ENCODE peak calls at places on chromosomes 5 and 9, in four cellular contexts. C is progenitor cell of endocrine pancreas, T is AG09319, G is fibroblast of the aortic adventitia. J is an unnamed sample.

GRCh38 chr5:71621268-71621667 is 34.1 kb downstream of the MCCC2 start:
- DNase-seq in T (no peak), C (no peak), G (no peak), J (peak)

GRCh38 chr5:56839062-56839461 is 23.7 kb downstream of the MAP3K1 start:
- DNase-seq in C (no peak), T (no peak), G (no peak), J (no peak)

GRCh38 chr9:116157436-116158138 is 4.0 kb downstream of the PAPPA start:
- DNase-seq in T (no peak), G (peak), C (no peak), J (no peak)

GRCh38 chr5:174918655-174919054 is 194.3 kb downstream of the MSX2 start:
- DNase-seq in C (no peak), T (no peak), G (no peak), J (no peak)

GRCh38 chr5:61477788-61478187 is 145.7 kb downstream of the ZSWIM6 start:
- DNase-seq in T (no peak), G (no peak), C (no peak), J (no peak)

GRCh38 chr9:134670042-134670525 is 28.5 kb downstream of the COL5A1 start:
- DNase-seq in C (no peak), G (peak), T (peak), J (no peak)

GRCh38 chr5:169200086-169200778 is 100.7 kb downstream of the SLIT3 start:
- DNase-seq in C (no peak), T (no peak), G (no peak), J (no peak)

GRCh38 chr5:34843482-34843881 is 4.5 kb downstream of the TTC23L start:
- DNase-seq in G (peak), C (no peak), T (no peak), J (no peak)

GRCh38 chr9:4510546-4511322 is 20.5 kb downstream of the SLC1A1 start:
- DNase-seq in G (no peak), C (no peak), T (no peak), J (peak)

GRCh38 chr9:124718928-124719327 is 52.2 kb downstream of the NR6A1 start:
- DNase-seq in C (no peak), G (no peak), T (no peak), J (no peak)

GRCh38 chr5:64592942-64593341 is 87.1 kb downstream of the RGS7BP start:
- DNase-seq in T (no peak), C (no peak), G (no peak), J (no peak)

GRCh38 chr5:172091956-172092732 is 85.7 kb upstream of the FBXW11 start:
- DNase-seq in T (no peak), C (no peak), G (no peak), J (no peak)

GRCh38 chr5:76926329-76927105 is 26.3 kb upstream of the CRHBP start:
- DNase-seq in G (no peak), T (no peak), C (no peak), J (no peak)

GRCh38 chr5:33258553-33258952 is 182.2 kb upstream of the TARS1 start:
- DNase-seq in G (peak), T (no peak), C (no peak), J (no peak)

GRCh38 chr5:71810456-71811181 is 91.5 kb downstream of the CARTPT start:
- DNase-seq in T (no peak), G (no peak), C (no peak), J (no peak)

GRCh38 chr5:41312478-41313060 is 99.2 kb upstream of the C6 start:
- DNase-seq in G (no peak), T (no peak), C (no peak), J (no peak)

GRCh38 chr9:7316967-7317366 is 482.6 kb downstream of the DMAC1 start:
- DNase-seq in C (no peak), T (no peak), G (no peak), J (no peak)

GRCh38 chr5:144332265-144332664 is 161.6 kb downstream of the KCTD16 start:
- DNase-seq in C (no peak), G (no peak), T (no peak), J (peak)

GRCh38 chr9:71680189-71680983 is 87.9 kb downstream of the CEMIP2 start:
- DNase-seq in C (no peak), G (peak), T (no peak), J (no peak)

GRCh38 chr5:42301349-42301748 is 121.9 kb upstream of the GHR start:
- DNase-seq in G (peak), T (no peak), C (no peak), J (no peak)

GRCh38 chr5:52491071-52491828 is 296.5 kb upstream of the ITGA1 start:
- DNase-seq in T (no peak), G (no peak), C (no peak), J (no peak)

GRCh38 chr5:32541241-32541640 is 44.1 kb upstream of the SUB1 start:
- DNase-seq in G (peak), T (no peak), C (no peak), J (no peak)

GRCh38 chr5:102090770-102091169 is 205.3 kb downstream of the SLCO4C1 start:
- DNase-seq in T (no peak), C (peak), G (peak), J (peak)

GRCh38 chr5:83313431-83313830 is 158.1 kb upstream of the VCAN start:
- DNase-seq in T (no peak), C (no peak), G (peak), J (no peak)

GRCh38 chr5:9421823-9422354 is 124.0 kb downstream of the SEMA5A start:
- DNase-seq in G (no peak), T (no peak), C (no peak), J (no peak)

GRCh38 chr9:110047955-110048472 is 159.9 kb downstream of the C9orf152 start:
- DNase-seq in C (peak), G (no peak), T (no peak), J (no peak)

GRCh38 chr9:21357479-21358290 is 7.0 kb upstream of the IFNA6 start:
- DNase-seq in T (no peak), G (peak), C (no peak), J (no peak)

GRCh38 chr5:148443998-148444397 is 60.2 kb downstream of the FBXO38 start:
- DNase-seq in C (peak), T (peak), G (peak), J (peak)

GRCh38 chr9:107976767-107977166 is 487.2 kb upstream of the KLF4 start:
- DNase-seq in T (no peak), C (no peak), G (peak), J (no peak)

GRCh38 chr5:139481122-139481533 is 1.4 kb downstream of the STING1 start:
- DNase-seq in T (no peak), C (no peak), G (peak), J (no peak)

GRCh38 chr5:171863928-171864327 is 78.3 kb downstream of the SMIM23 start:
- DNase-seq in T (no peak), C (no peak), G (peak), J (no peak)

GRCh38 chr9:26770821-26771220 is 121.8 kb downstream of the CAAP1 start:
- DNase-seq in T (no peak), C (no peak), G (peak), J (no peak)

GRCh38 chr5:93395010-93395409 is 186.0 kb downstream of the NR2F1-AS1 start:
- DNase-seq in G (no peak), C (no peak), T (no peak), J (no peak)

GRCh38 chr5:76402251-76402879 is 720 bp upstream of the IQGAP2 start:
- DNase-seq in C (peak), G (no peak), T (no peak), J (peak)

GRCh38 chr9:96048954-96049831 is 173.7 kb downstream of the ERCC6L2 start:
- DNase-seq in C (no peak), G (no peak), T (no peak), J (no peak)

GRCh38 chr5:105508519-105508918 is 1945.9 kb upstream of the NUDT12 start:
- DNase-seq in G (no peak), T (no peak), C (no peak), J (no peak)

GRCh38 chr5:138974227-138975063 is 99.3 kb upstream of the LRRTM2 start:
- DNase-seq in C (no peak), T (no peak), G (peak), J (no peak)

GRCh38 chr5:62627121-62627520 is 48.5 kb downstream of the LRRC70 start:
- DNase-seq in G (no peak), C (no peak), T (no peak), J (no peak)

GRCh38 chr5:26828294-26828693 is 210.1 kb downstream of the CDH9 start:
- DNase-seq in C (no peak), T (no peak), G (no peak), J (no peak)

DNA sequence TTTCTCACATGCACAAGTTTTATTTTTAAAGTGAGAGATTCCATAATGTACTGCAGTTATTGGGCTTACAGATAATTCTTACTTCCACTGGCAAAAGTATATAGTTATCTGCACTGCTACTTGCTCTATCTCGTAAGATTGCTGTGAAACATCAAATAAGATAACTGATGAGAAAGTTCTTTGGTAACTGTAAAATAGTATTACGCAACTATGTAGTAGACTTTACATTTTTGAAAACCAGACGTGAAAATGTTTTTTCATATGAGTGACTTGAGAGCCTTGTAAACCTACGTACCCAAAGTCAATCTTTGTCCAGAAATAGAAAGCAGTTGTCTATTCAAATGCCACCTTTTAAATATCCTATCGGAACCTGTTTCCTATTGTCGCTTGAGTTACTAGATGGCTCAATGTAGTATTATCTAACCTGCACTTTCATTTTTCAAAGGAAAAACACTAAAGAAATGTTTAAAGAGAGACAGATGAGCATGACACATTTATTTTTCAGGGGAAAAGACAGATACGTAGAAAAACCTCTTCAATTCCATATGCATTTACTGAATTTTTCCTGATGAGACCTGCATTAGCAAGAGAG is 1.6 kb downstream of the FNIP1 start:
- DNase-seq in T (no peak), G (peak), C (no peak), J (no peak)
- TF ChIP-seq CTCF in T (no peak), G (no peak), C (no peak), J (no peak)

GRCh38 chr9:30065888-30066287 is 2318.6 kb upstream of the ACO1 start:
- DNase-seq in G (no peak), C (no peak), T (no peak), J (peak)
- TF ChIP-seq CTCF in G (no peak), C (peak), T (no peak), J (peak)

GRCh38 chr5:66238435-66238834 is 94.3 kb downstream of the SREK1 start:
- DNase-seq in T (no peak), C (no peak), G (no peak), J (no peak)

GRCh38 chr5:66242050-66242449 is 98.0 kb downstream of the SREK1 start:
- DNase-seq in T (no peak), G (no peak), C (no peak), J (no peak)

GRCh38 chr5:66241136-66241825 is 97.2 kb downstream of the SREK1 start:
- DNase-seq in G (no peak), T (no peak), C (no peak), J (no peak)

GRCh38 chr5:66234241-66234640 is 90.1 kb downstream of the SREK1 start:
- DNase-seq in C (no peak), G (no peak), T (no peak), J (no peak)

DNA sequence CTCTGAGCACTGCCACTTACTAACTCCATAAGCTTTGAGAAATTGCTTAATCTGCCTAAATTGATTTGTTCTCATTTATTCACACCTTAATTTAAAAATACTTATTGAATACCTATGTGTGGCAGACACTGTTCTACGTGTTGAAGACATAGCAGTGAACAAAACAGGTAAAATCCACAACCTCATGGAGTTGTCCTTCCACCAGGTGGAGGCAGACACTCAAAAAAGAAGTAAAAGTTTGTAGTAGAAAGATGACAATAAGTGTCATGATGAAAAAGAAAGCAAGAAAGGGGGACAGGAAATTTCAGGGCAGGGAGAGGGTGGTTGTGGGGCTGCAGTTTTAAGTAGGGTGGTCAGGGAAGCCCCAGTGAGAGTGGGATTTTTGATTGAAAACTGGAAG is 94.9 kb downstream of the SREK1 start:
- DNase-seq in G (no peak), C (no peak), T (no peak), J (no peak)
- TF ChIP-seq CTCF in G (no peak), C (peak), T (no peak), J (no peak)

GRCh38 chr9:126504977-126505455 is 108.7 kb upstream of the LMX1B start:
- DNase-seq in T (no peak), G (no peak), C (no peak), J (no peak)
- TF ChIP-seq CTCF in T (no peak), G (no peak), C (no peak), J (no peak)

GRCh38 chr5:135177591-135177990 is 143.6 kb upstream of the PITX1 start:
- DNase-seq in T (no peak), G (no peak), C (no peak), J (no peak)

GRCh38 chr5:135173662-135174290 is 139.7 kb upstream of the PITX1 start:
- DNase-seq in G (no peak), T (no peak), C (no peak), J (no peak)

GRCh38 chr5:135176991-135177390 is 143.0 kb upstream of the PITX1 start:
- DNase-seq in C (no peak), G (no peak), T (no peak), J (no peak)

GRCh38 chr5:135172718-135173117 is 138.7 kb upstream of the PITX1 start:
- DNase-seq in G (no peak), C (no peak), T (no peak), J (no peak)

DNA sequence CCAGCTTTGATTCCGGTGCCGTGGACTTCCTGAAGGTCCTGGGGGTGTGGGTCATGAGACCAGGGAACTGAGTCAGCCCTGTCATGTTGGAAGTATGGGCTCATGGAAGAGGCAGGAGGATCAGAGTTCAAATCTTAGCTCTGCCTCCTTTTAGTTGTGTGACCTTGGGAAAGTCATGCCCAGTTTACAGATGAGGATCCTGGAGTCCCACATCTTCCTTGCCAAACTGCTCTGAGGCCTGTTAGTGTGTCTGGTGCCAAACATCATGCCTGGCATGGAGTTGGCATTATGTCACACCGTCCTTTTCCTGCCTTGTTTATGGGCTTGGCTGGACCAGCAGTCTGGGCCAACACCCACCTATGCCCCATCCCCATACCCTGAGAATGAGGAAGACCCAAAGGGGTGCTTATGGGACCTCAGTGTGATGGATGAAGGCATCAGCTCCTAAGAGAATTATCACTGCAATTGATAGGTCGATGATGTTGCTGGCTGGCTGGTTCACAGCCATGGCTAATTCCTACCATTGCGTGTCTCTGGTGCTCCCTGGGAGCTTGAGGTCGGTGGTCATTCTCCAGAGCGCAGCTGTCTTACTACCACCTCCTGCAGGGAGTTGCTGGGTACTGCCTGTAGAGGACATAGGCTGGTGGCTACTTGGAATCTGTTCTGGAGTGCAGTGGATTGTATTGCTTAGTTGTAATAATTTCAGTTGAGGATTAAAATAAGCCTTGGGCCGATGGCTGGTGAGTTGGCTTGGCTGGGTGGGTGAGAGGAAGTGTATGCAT is 140.5 kb upstream of the PITX1 start:
- DNase-seq in C (no peak), T (no peak), G (no peak), J (no peak)
- TF ChIP-seq CTCF in C (no peak), T (no peak), G (peak), J (no peak)

GRCh38 chr5:153711755-153712154 is 221.3 kb downstream of the GRIA1 start:
- DNase-seq in G (peak), C (no peak), T (no peak), J (no peak)
- TF ChIP-seq CTCF in G (peak), C (no peak), T (peak), J (no peak)

DNA sequence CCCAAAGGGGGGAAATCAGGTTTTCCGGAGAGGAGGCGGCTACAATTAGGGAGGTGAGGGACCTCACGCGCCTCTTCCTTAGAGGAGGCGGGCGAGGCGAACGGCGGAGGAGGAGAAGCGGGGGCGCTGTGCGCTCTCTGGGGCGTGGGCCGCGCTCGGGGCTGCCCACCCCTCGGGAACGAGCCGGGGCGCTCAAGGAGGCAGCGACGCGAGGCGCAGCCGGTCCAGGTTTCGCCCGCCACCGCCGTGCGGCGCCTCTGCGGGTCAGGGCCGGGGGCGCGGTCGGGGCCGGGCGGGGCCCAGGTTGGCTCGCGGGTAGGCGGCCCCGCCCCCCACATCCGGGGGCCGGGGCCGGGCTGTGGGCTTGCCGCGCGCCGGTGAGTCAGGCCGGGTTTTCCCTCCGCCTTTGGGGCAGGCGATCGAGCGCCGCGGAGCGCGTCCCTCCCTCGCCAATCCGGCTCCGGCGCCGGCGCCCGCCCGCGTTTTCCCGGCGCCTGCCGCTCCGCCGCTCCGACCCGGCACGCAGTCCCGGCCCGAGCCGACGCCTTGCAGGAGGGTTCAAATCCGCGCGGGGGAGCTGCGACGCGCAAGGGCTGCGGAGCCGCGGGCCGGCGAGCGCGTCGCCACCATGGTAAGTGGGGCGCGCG is at the start of gene N4BP3:
- DNase-seq in G (peak), C (peak), T (no peak), J (peak)
- TF ChIP-seq CTCF in G (no peak), C (no peak), T (no peak), J (no peak)